ENCODE peak calls at places on chromosomes 6 and 20, in ten cellular contexts. O is lung microvascular endothelial cell; U is HepG2; H is amniotic epithelial cell; I is B cell; J is activated CD8-positive, alpha-beta memory T cell treated with anti-CD3 and anti-CD28 coated beads for 4 hours; X is memory B cell; A is substantia nigra; F is foreskin fibroblast; Q is fibroblast of lung. K is an unnamed sample.
A peak's percentile ranks its signal among the peaks of the same experiment; 100 is the strongest.

GRCh38 chr6:118320652-118321051 is 227.4 kb upstream of the PLN start:
- DNase-seq in O (peak; percentile 7), U (no peak), H (no peak), I (no peak), J (no peak), X (no peak), A (no peak), F (no peak), Q (peak; percentile 55), K (peak; percentile 6)

GRCh38 chr6:45637611-45638257 is 260.0 kb upstream of the SUPT3H start:
- DNase-seq in O (no peak), U (no peak), H (peak; percentile 23), I (no peak), J (no peak), X (no peak), A (no peak), F (no peak), Q (no peak), K (peak; percentile 97)

GRCh38 chr6:3324262-3324942 is 65.7 kb downstream of the PSMG4 start:
- DNase-seq in O (peak; percentile 99), U (peak; percentile 17), H (peak; percentile 88), I (no peak), J (no peak), X (no peak), A (peak; percentile 30), F (peak; percentile 25), Q (peak; percentile 83), K (peak; percentile 39)

GRCh38 chr20:22576273-22576672 is 8.1 kb downstream of the FOXA2 start:
- DNase-seq in O (no peak), U (peak; percentile 27), H (no peak), I (no peak), J (no peak), X (no peak), A (no peak), F (no peak), Q (no peak), K (no peak)

GRCh38 chr6:45423111-45423900 is 45.6 kb upstream of the SUPT3H start:
- DNase-seq in O (no peak), U (no peak), H (no peak), I (peak; percentile 46), J (no peak), X (peak; percentile 30), A (no peak), F (peak; percentile 42), Q (no peak), K (no peak)

GRCh38 chr20:18613553-18613952 is 25.7 kb downstream of the DTD1 start:
- DNase-seq in O (no peak), U (no peak), H (no peak), I (no peak), J (no peak), X (no peak), A (no peak), F (peak; percentile 11), Q (no peak), K (no peak)

GRCh38 chr20:25022680-25023079 is 30.1 kb upstream of the APMAP start:
- DNase-seq in O (peak; percentile 15), U (no peak), H (no peak), I (no peak), J (no peak), X (no peak), A (no peak), F (no peak), Q (no peak), K (no peak)

GRCh38 chr6:167870321-167870720 is 43.6 kb downstream of the AFDN start:
- DNase-seq in O (no peak), U (no peak), H (no peak), I (no peak), J (no peak), X (no peak), A (no peak), F (no peak), Q (no peak), K (no peak)

GRCh38 chr6:161010418-161010817 is 18.8 kb downstream of the MAP3K4 start:
- DNase-seq in O (no peak), U (no peak), H (peak; percentile 77), I (no peak), J (no peak), X (no peak), A (no peak), F (peak; percentile 38), Q (peak; percentile 84), K (peak; percentile 84)

GRCh38 chr6:150048099-150048498 is 20.8 kb downstream of the ULBP3 start:
- DNase-seq in O (no peak), U (no peak), H (no peak), I (no peak), J (no peak), X (no peak), A (no peak), F (no peak), Q (no peak), K (no peak)

GRCh38 chr6:2579241-2579761 is 171.4 kb downstream of the MYLK4 start:
- DNase-seq in O (peak; percentile 55), U (no peak), H (no peak), I (no peak), J (no peak), X (no peak), A (no peak), F (no peak), Q (peak; percentile 75), K (no peak)

GRCh38 chr6:56279346-56280080 is 32.1 kb upstream of the COL21A1 start:
- DNase-seq in O (no peak), U (peak; percentile 9), H (peak; percentile 87), I (no peak), J (no peak), X (no peak), A (no peak), F (no peak), Q (no peak), K (no peak)

GRCh38 chr20:45752747-45753146 is 30.6 kb downstream of the SPINT4 start:
- DNase-seq in O (no peak), U (no peak), H (no peak), I (no peak), J (no peak), X (no peak), A (no peak), F (no peak), Q (no peak), K (peak; percentile 4)

GRCh38 chr6:71510856-71511255 is 222.2 kb downstream of the OGFRL1 start:
- DNase-seq in O (peak; percentile 16), U (no peak), H (no peak), I (no peak), J (no peak), X (no peak), A (no peak), F (peak; percentile 39), Q (no peak), K (no peak)

GRCh38 chr6:74720923-74721322 is 484.9 kb downstream of the COL12A1 start:
- DNase-seq in O (no peak), U (no peak), H (no peak), I (no peak), J (no peak), X (no peak), A (no peak), F (no peak), Q (no peak), K (no peak)

GRCh38 chr6:131281471-131282270 is 146.4 kb downstream of the AKAP7 start:
- DNase-seq in O (peak; percentile 74), U (no peak), H (peak; percentile 64), I (peak; percentile 19), J (peak; percentile 20), X (peak; percentile 2), A (peak; percentile 43), F (no peak), Q (peak; percentile 79), K (no peak)

GRCh38 chr20:44959082-44959895 is 908 bp downstream of the TOMM34 start:
- DNase-seq in O (peak; percentile 14), U (peak; percentile 65), H (peak; percentile 55), I (peak; percentile 58), J (peak; percentile 73), X (no peak), A (no peak), F (peak; percentile 76), Q (peak; percentile 50), K (peak; percentile 56)

GRCh38 chr6:16389642-16390041 is 151.3 kb downstream of the GMPR start:
- DNase-seq in O (no peak), U (no peak), H (no peak), I (no peak), J (no peak), X (no peak), A (no peak), F (no peak), Q (no peak), K (no peak)

GRCh38 chr20:17343631-17344447 is 117.0 kb downstream of the PCSK2 start:
- DNase-seq in O (no peak), U (no peak), H (no peak), I (no peak), J (no peak), X (no peak), A (no peak), F (peak; percentile 7), Q (peak; percentile 2), K (no peak)

GRCh38 chr6:106154326-106154725 is 68.2 kb downstream of the PRDM1 start:
- DNase-seq in O (no peak), U (no peak), H (no peak), I (no peak), J (no peak), X (no peak), A (no peak), F (no peak), Q (no peak), K (no peak)

GRCh38 chr6:138563231-138563630 is 63.9 kb upstream of the NHSL1 start:
- DNase-seq in O (no peak), U (no peak), H (no peak), I (no peak), J (no peak), X (no peak), A (no peak), F (no peak), Q (no peak), K (no peak)

GRCh38 chr20:2005831-2006426 is 12.1 kb upstream of the PDYN start:
- DNase-seq in O (peak; percentile 71), U (peak; percentile 78), H (peak; percentile 49), I (peak; percentile 51), J (peak; percentile 19), X (peak; percentile 66), A (peak; percentile 48), F (peak; percentile 26), Q (peak; percentile 50), K (peak; percentile 67)

GRCh38 chr6:139373154-139373927 is 1.1 kb downstream of the CITED2 start:
- DNase-seq in O (peak; percentile 80), U (peak; percentile 50), H (peak; percentile 43), I (peak; percentile 65), J (peak; percentile 44), X (peak; percentile 80), A (peak; percentile 60), F (no peak), Q (peak; percentile 57), K (peak; percentile 55)

GRCh38 chr6:80472276-80472675 is 365.8 kb downstream of the BCKDHB start:
- DNase-seq in O (no peak), U (no peak), H (no peak), I (no peak), J (no peak), X (no peak), A (no peak), F (no peak), Q (no peak), K (no peak)

GRCh38 chr6:169619650-169620049 is 82.2 kb downstream of the WDR27 start:
- DNase-seq in O (no peak), U (no peak), H (peak; percentile 66), I (no peak), J (no peak), X (no peak), A (no peak), F (peak; percentile 46), Q (peak; percentile 14), K (peak; percentile 59)